ENCODE peak calls at places on chromosomes 1 and 21, in four cellular contexts. C is thoracic aorta, X is GM03348, V is glutamatergic neuron. Y is an unnamed sample.

GRCh38 chr1:72284398-72285073 is 2.2 kb upstream of the NEGR1 start:
- DNase-seq in C (no peak), X (peak; percentile 55), V (peak; percentile 64), Y (peak; percentile 52)

GRCh38 chr1:185517808-185518419 is 200.9 kb upstream of the IVNS1ABP start:
- DNase-seq in C (no peak), X (no peak), V (no peak), Y (no peak)

GRCh38 chr1:16088351-16088911 is 15.0 kb upstream of the FAM131C start:
- DNase-seq in C (no peak), X (no peak), V (no peak), Y (no peak)

GRCh38 chr1:3391711-3392110 is 62.8 kb upstream of the ARHGEF16 start:
- DNase-seq in C (no peak), X (no peak), V (no peak), Y (no peak)

GRCh38 chr1:108051625-108052382 is 86.8 kb upstream of the VAV3 start:
- DNase-seq in C (no peak), X (no peak), V (no peak), Y (no peak)

GRCh38 chr1:53593758-53594380 is 134.7 kb downstream of the DMRTB1 start:
- DNase-seq in C (no peak), X (no peak), V (peak; percentile 83), Y (no peak)

GRCh38 chr1:234841710-234842231 is 231.8 kb upstream of the IRF2BP2 start:
- DNase-seq in C (no peak), X (peak; percentile 38), V (no peak), Y (no peak)

GRCh38 chr1:13494025-13494424 is 19.8 kb downstream of the LRRC38 start:
- DNase-seq in C (no peak), X (no peak), V (no peak), Y (no peak)

GRCh38 chr21:42412636-42412933 is 8.9 kb downstream of the UBASH3A start:
- DNase-seq in C (no peak), X (no peak), V (no peak), Y (no peak)

GRCh38 chr1:208231929-208232360 is 12.2 kb downstream of the PLXNA2 start:
- DNase-seq in C (no peak), X (no peak), V (peak; percentile 38), Y (no peak)

GRCh38 chr1:67570473-67571143 is 114.4 kb upstream of the GADD45A start:
- DNase-seq in C (no peak), X (peak; percentile 87), V (no peak), Y (no peak)

GRCh38 chr21:26126168-26126553 is 44.4 kb downstream of the APP start:
- DNase-seq in C (no peak), X (no peak), V (no peak), Y (no peak)

GRCh38 chr1:183023146-183023600 is at the start of gene LAMC1:
- DNase-seq in C (no peak), X (peak; percentile 93), V (peak; percentile 93), Y (no peak)

GRCh38 chr1:116268211-116268610 is 104.8 kb upstream of the ATP1A1 start:
- DNase-seq in C (no peak), X (no peak), V (no peak), Y (no peak)

GRCh38 chr1:227547604-227548397 is 15.6 kb upstream of the ZNF678 start:
- DNase-seq in C (no peak), X (no peak), V (no peak), Y (no peak)

GRCh38 chr1:171160611-171161354 is 24.3 kb upstream of the FMO2 start:
- DNase-seq in C (no peak), X (no peak), V (no peak), Y (no peak)

GRCh38 chr1:192350351-192350750 is 33.6 kb downstream of the RGS21 start:
- DNase-seq in C (no peak), X (no peak), V (no peak), Y (no peak)

GRCh38 chr1:53552146-53552940 is 93.1 kb downstream of the DMRTB1 start:
- DNase-seq in C (no peak), X (no peak), V (peak; percentile 21), Y (no peak)

GRCh38 chr1:6582370-6582769 is 2.6 kb downstream of the ZBTB48 start:
- DNase-seq in C (no peak), X (no peak), V (no peak), Y (no peak)

GRCh38 chr1:223652436-223652901 is 13.0 kb downstream of the CAPN8 start:
- DNase-seq in C (no peak), X (no peak), V (no peak), Y (no peak)

GRCh38 chr1:228750915-228751314 is 15.6 kb downstream of the RHOU start:
- DNase-seq in C (no peak), X (no peak), V (no peak), Y (no peak)

GRCh38 chr1:89908993-89909436 is 85.9 kb upstream of the ZNF326 start:
- DNase-seq in C (no peak), X (peak; percentile 58), V (no peak), Y (peak; percentile 21)

GRCh38 chr1:76668046-76668445 is 199.2 kb upstream of the ST6GALNAC5 start:
- DNase-seq in C (no peak), X (no peak), V (no peak), Y (no peak)

GRCh38 chr1:54497338-54497737 is 50.7 kb upstream of the ACOT11 start:
- DNase-seq in C (no peak), X (no peak), V (no peak), Y (no peak)

GRCh38 chr1:12408662-12409061 is 178.8 kb downstream of the VPS13D start:
- DNase-seq in C (no peak), X (no peak), V (no peak), Y (no peak)

GRCh38 chr1:52727956-52728656 is 1.9 kb downstream of the ZYG11B start:
- DNase-seq in C (no peak), X (no peak), V (no peak), Y (no peak)

GRCh38 chr1:208077232-208077751 is 166.4 kb upstream of the CD34 start:
- DNase-seq in C (no peak), X (no peak), V (no peak), Y (no peak)

GRCh38 chr1:225822655-225823403 is 12.9 kb downstream of the EPHX1 start:
- DNase-seq in C (no peak), X (no peak), V (no peak), Y (no peak)

GRCh38 chr21:18164933-18165332 is 79.7 kb upstream of the CHODL start:
- DNase-seq in C (no peak), X (no peak), V (no peak), Y (no peak)

GRCh38 chr21:33027401-33028185 is 1.9 kb downstream of the OLIG2 start:
- DNase-seq in C (no peak), X (no peak), V (peak; percentile 41), Y (no peak)

Y was measured in T-helper 2 cell treated with Interferon-gamma antibody and Interleukin-4, amounts not matched to agents 5 μg/mL and 100 μg/mL, for 36 hours.